ENCODE peak calls at places on chromosome 7, in seven cellular contexts. M is left ventricle myocardium inferior, A is PC-3, B is choroid plexus epithelial cell, P is Peyer's patch, O is gastrocnemius medialis, C is OCI-LY7. Y is an unnamed sample.

GRCh38 chr7:76509931-76510877 is at the start of gene UPK3B:
- DNase-seq in M (no peak), A (peak; percentile 33), B (peak; percentile 45), P (no peak), O (no peak), C (no peak), Y (no peak)

GRCh38 chr7:137209151-137209822 is 134.2 kb downstream of the PTN start:
- DNase-seq in M (no peak), A (no peak), B (no peak), P (no peak), O (no peak), C (no peak), Y (no peak)

GRCh38 chr7:495761-496321 is 23.8 kb downstream of the PDGFA start:
- DNase-seq in M (peak; percentile 12), A (no peak), B (no peak), P (peak; percentile 47), O (no peak), C (no peak), Y (no peak)

GRCh38 chr7:112869111-112869774 is 79.0 kb upstream of the TMEM168 start:
- DNase-seq in M (no peak), A (peak; percentile 74), B (peak; percentile 66), P (no peak), O (no peak), C (peak; percentile 59), Y (no peak)

GRCh38 chr7:98202367-98203195 is 8.7 kb upstream of the BHLHA15 start:
- DNase-seq in M (no peak), A (no peak), B (peak; percentile 26), P (no peak), O (no peak), C (peak; percentile 96), Y (no peak)

GRCh38 chr7:24201221-24201620 is 82.8 kb upstream of the NPY start:
- DNase-seq in M (no peak), A (no peak), B (no peak), P (no peak), O (no peak), C (no peak), Y (no peak)

GRCh38 chr7:55500117-55500516 is 72.2 kb downstream of the VOPP1 start:
- DNase-seq in M (no peak), A (no peak), B (no peak), P (no peak), O (no peak), C (no peak), Y (no peak)

GRCh38 chr7:105940111-105940510 is 23.0 kb upstream of the CDHR3 start:
- DNase-seq in M (no peak), A (peak; percentile 14), B (no peak), P (no peak), O (no peak), C (no peak), Y (no peak)

GRCh38 chr7:132115758-132116157 is 460.5 kb downstream of the PLXNA4 start:
- DNase-seq in M (no peak), A (peak; percentile 1), B (no peak), P (no peak), O (no peak), C (no peak), Y (no peak)

GRCh38 chr7:150959739-150960734 is 18.1 kb downstream of the KCNH2 start:
- DNase-seq in M (no peak), A (no peak), B (no peak), P (no peak), O (no peak), C (no peak), Y (no peak)

GRCh38 chr7:471866-472639 is 47.6 kb downstream of the PDGFA start:
- DNase-seq in M (peak; percentile 81), A (peak; percentile 4), B (peak; percentile 97), P (peak; percentile 51), O (peak; percentile 91), C (no peak), Y (peak; percentile 82)

GRCh38 chr7:977326-978048 is 2.1 kb upstream of the COX19 start:
- DNase-seq in M (no peak), A (no peak), B (no peak), P (peak; percentile 88), O (no peak), C (no peak), Y (no peak)

GRCh38 chr7:139648941-139649425 is 125.5 kb downstream of the CLEC2L start:
- DNase-seq in M (peak; percentile 29), A (no peak), B (no peak), P (no peak), O (no peak), C (peak; percentile 34), Y (no peak)

GRCh38 chr7:5780801-5781496 is 514 bp downstream of the RNF216 start:
- DNase-seq in M (peak; percentile 54), A (peak; percentile 21), B (peak; percentile 25), P (no peak), O (peak; percentile 11), C (peak; percentile 29), Y (no peak)

GRCh38 chr7:2200584-2200980 is 32.2 kb downstream of the MAD1L1 start:
- DNase-seq in M (no peak), A (no peak), B (no peak), P (no peak), O (no peak), C (no peak), Y (no peak)

GRCh38 chr7:142813262-142813661 is 41.6 kb upstream of the EPHB6 start:
- DNase-seq in M (no peak), A (peak; percentile 97), B (peak; percentile 83), P (no peak), O (no peak), C (no peak), Y (no peak)

GRCh38 chr7:158868754-158869410 is 12.5 kb downstream of the DYNC2I1 start:
- DNase-seq in M (no peak), A (no peak), B (no peak), P (no peak), O (no peak), C (no peak), Y (no peak)

GRCh38 chr7:157255201-157255606 is 81.6 kb upstream of the DNAJB6 start:
- DNase-seq in M (no peak), A (no peak), B (peak; percentile 49), P (no peak), O (no peak), C (no peak), Y (no peak)

GRCh38 chr7:149743481-149743880 is 29.9 kb downstream of the ZNF467 start:
- DNase-seq in M (no peak), A (no peak), B (no peak), P (no peak), O (no peak), C (no peak), Y (no peak)

GRCh38 chr7:22332481-22332880 is 24.5 kb downstream of the RAPGEF5 start:
- DNase-seq in M (no peak), A (peak; percentile 5), B (no peak), P (no peak), O (no peak), C (peak; percentile 45), Y (no peak)

GRCh38 chr7:139494835-139495568 is 11.5 kb upstream of the KLRG2 start:
- DNase-seq in M (no peak), A (no peak), B (no peak), P (no peak), O (no peak), C (no peak), Y (no peak)

GRCh38 chr7:157000047-157000726 is 10.3 kb downstream of the MNX1 start:
- DNase-seq in M (no peak), A (no peak), B (no peak), P (peak; percentile 70), O (no peak), C (no peak), Y (no peak)

GRCh38 chr7:116582806-116583444 is 58.1 kb downstream of the CAV1 start:
- DNase-seq in M (no peak), A (no peak), B (peak; percentile 79), P (no peak), O (peak; percentile 14), C (no peak), Y (no peak)

GRCh38 chr7:116653204-116653603 is 18.8 kb upstream of the MET start:
- DNase-seq in M (no peak), A (peak; percentile 75), B (peak; percentile 86), P (no peak), O (peak; percentile 36), C (no peak), Y (no peak)

GRCh38 chr7:91683823-91684222 is 196.7 kb downstream of the MTERF1 start:
- DNase-seq in M (no peak), A (no peak), B (peak; percentile 86), P (no peak), O (no peak), C (no peak), Y (no peak)

GRCh38 chr7:47808321-47808720 is 139.9 kb downstream of the PKD1L1 start:
- DNase-seq in M (no peak), A (no peak), B (no peak), P (no peak), O (no peak), C (no peak), Y (no peak)
- H3K4me3 ChIP-seq in M (no peak overlapping the region), A (no peak overlapping the region), B (no peak overlapping the region), P (no peak overlapping the region), O (no peak overlapping the region), C (no peak overlapping the region), Y (no peak overlapping the region)

GRCh38 chr7:108515013-108515412 is 10.9 kb downstream of the PNPLA8 start:
- DNase-seq in M (no peak), A (no peak), B (peak; percentile 34), P (no peak), O (no peak), C (no peak), Y (no peak)
- TF ChIP-seq CTCF in M (no peak), A (no peak), B (no peak), P (no peak), O (no peak), C (no peak), Y (no peak)

GRCh38 chr7:47452715-47453092 is 129.2 kb downstream of the TNS3 start:
- DNase-seq in M (no peak), A (no peak), B (no peak), P (no peak), O (peak; percentile 49), C (no peak), Y (no peak)
- H3K4me3 ChIP-seq in M (peak overlapping the region; percentile 62), A (peak overlapping the region; percentile 68), B (no peak overlapping the region), P (no peak overlapping the region), O (peak overlapping the region; percentile 54), C (no peak overlapping the region), Y (peak overlapping the region; percentile 66)

GRCh38 chr7:16776053-16776452 is 22.5 kb downstream of the TSPAN13 start:
- DNase-seq in M (no peak), A (no peak), B (no peak), P (no peak), O (no peak), C (no peak), Y (no peak)

GRCh38 chr7:16774986-16775385 is 21.4 kb downstream of the TSPAN13 start:
- DNase-seq in M (no peak), A (peak; percentile 42), B (no peak), P (no peak), O (no peak), C (no peak), Y (no peak)

GRCh38 chr7:16773884-16774283 is 20.3 kb downstream of the TSPAN13 start:
- DNase-seq in M (no peak), A (no peak), B (no peak), P (no peak), O (no peak), C (no peak), Y (no peak)

GRCh38 chr7:16770657-16771329 is 17.2 kb downstream of the TSPAN13 start:
- DNase-seq in M (no peak), A (no peak), B (peak; percentile 8), P (no peak), O (no peak), C (no peak), Y (no peak)

DNA sequence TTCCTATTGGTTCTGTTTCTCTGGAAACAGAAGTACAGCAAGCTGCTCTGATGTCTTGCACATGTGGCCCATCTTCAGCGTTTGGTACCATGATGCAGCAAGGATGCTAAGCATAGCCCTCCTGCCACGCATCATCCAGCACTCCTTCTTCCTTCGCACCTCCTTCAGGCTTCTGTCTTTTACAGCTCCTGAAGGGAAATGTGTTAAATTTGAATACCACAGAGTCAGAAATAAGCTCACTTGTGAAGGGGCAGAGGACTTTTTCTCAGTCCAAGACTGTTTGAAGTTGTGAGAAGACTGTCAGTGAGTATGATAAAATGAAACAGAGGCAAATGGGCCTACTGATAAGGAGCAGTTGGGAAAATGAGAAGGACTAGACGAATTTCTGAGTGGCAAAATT is 20.7 kb downstream of the TSPAN13 start:
- DNase-seq in M (no peak), A (no peak), B (no peak), P (no peak), O (no peak), C (no peak), Y (no peak)
- TF ChIP-seq CTCF in M (no peak), A (no peak), B (no peak), P (no peak), O (no peak), C (no peak), Y (no peak)

Y was measured in thoracic aorta.